ENCODE peak calls at places on chromosomes 1 and 21, in ten cellular contexts. U is psoas muscle, K is H7, T is ovary, Z is heart right ventricle, L is GM23248, H is astrocyte, O is uterus, W is esophagus muscularis mucosa, B is aorta. Y is an unnamed sample.
A peak's percentile ranks its signal among the peaks of the same experiment; 100 is the strongest.

GRCh38 chr1:193766329-193766728 is 579.9 kb upstream of the B3GALT2 start:
- DNase-seq in U (no peak), K (peak; percentile 6), T (no peak), Z (no peak), L (no peak), H (no peak), O (no peak), W (no peak), B (no peak), Y (no peak)

GRCh38 chr1:14095001-14095400 is 395.0 kb downstream of the PRDM2 start:
- DNase-seq in U (no peak), K (peak; percentile 59), T (no peak), Z (no peak), L (peak; percentile 35), H (no peak), O (no peak), W (peak; percentile 42), B (no peak), Y (no peak)

GRCh38 chr1:20430355-20431290 is 55.4 kb downstream of the CAMK2N1 start:
- DNase-seq in U (no peak), K (peak; percentile 93), T (peak; percentile 26), Z (peak; percentile 48), L (peak; percentile 46), H (no peak), O (no peak), W (no peak), B (no peak), Y (no peak)

GRCh38 chr1:206872139-206872538 is 6.7 kb downstream of the IL20 start:
- DNase-seq in U (no peak), K (no peak), T (no peak), Z (no peak), L (no peak), H (no peak), O (no peak), W (no peak), B (no peak), Y (no peak)

GRCh38 chr1:181391297-181391905 is 91.9 kb upstream of the CACNA1E start:
- DNase-seq in U (no peak), K (peak; percentile 56), T (no peak), Z (no peak), L (no peak), H (no peak), O (no peak), W (no peak), B (no peak), Y (no peak)

GRCh38 chr1:103284270-103284669 is 175.9 kb upstream of the COL11A1 start:
- DNase-seq in U (no peak), K (no peak), T (no peak), Z (no peak), L (peak; percentile 31), H (peak; percentile 59), O (no peak), W (no peak), B (no peak), Y (no peak)

GRCh38 chr1:41672173-41672572 is 187.7 kb upstream of the EDN2 start:
- DNase-seq in U (no peak), K (no peak), T (no peak), Z (no peak), L (peak; percentile 86), H (peak; percentile 81), O (no peak), W (no peak), B (no peak), Y (no peak)

GRCh38 chr1:110480356-110481096 is 29.6 kb downstream of the PROK1 start:
- DNase-seq in U (no peak), K (no peak), T (no peak), Z (no peak), L (no peak), H (no peak), O (no peak), W (no peak), B (no peak), Y (no peak)

GRCh38 chr21:36888466-36888865 is 78.0 kb downstream of the HLCS start:
- DNase-seq in U (no peak), K (no peak), T (no peak), Z (no peak), L (no peak), H (no peak), O (no peak), W (no peak), B (no peak), Y (no peak)

GRCh38 chr1:156111355-156111962 is 3.1 kb upstream of the LMNA start:
- DNase-seq in U (no peak), K (no peak), T (no peak), Z (no peak), L (no peak), H (no peak), O (no peak), W (no peak), B (no peak), Y (no peak)

GRCh38 chr21:46093668-46094400 is 4.1 kb upstream of the COL6A2 start:
- DNase-seq in U (no peak), K (peak; percentile 44), T (peak; percentile 33), Z (peak; percentile 10), L (no peak), H (no peak), O (no peak), W (peak; percentile 89), B (peak; percentile 42), Y (no peak)

GRCh38 chr1:208967334-208967733 is 616.2 kb upstream of the CAMK1G start:
- DNase-seq in U (no peak), K (no peak), T (no peak), Z (no peak), L (no peak), H (no peak), O (no peak), W (no peak), B (no peak), Y (no peak)

GRCh38 chr1:208654241-208654640 is 410.1 kb upstream of the PLXNA2 start:
- DNase-seq in U (no peak), K (peak; percentile 47), T (no peak), Z (no peak), L (peak; percentile 53), H (no peak), O (no peak), W (no peak), B (no peak), Y (no peak)

DNA sequence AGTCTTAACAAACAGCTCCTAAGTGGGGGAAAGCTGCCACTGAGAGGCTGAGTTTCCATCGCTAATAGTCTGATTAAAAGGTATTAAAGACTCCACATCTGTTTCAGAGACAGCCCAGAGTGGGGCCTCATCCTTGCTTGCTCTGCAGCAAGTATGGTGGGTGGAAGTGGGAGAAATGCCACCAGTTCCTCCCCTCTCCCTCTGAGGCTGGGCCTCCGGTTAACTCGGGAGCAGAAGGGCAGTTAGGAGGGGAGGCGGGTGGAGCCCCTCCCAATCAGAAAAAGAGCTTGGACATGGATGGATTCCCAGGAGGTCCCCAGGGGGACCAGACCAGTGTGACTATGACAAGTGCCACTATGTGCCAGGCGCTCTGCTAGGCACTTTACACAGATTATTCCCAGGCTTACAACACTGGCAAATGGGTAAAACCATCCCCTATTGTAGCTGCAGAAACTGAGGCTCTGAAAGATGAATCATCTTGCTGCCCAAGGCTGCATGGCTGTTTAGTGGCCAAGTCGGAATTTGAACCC is 11.4 kb upstream of the ASCL5 start:
- DNase-seq in U (no peak), K (no peak), T (peak; percentile 5), Z (no peak), L (peak; percentile 16), H (no peak), O (no peak), W (no peak), B (peak; percentile 30), Y (no peak)
- H3K36me3 ChIP-seq in U (peaks cover 2% of the 10 kb centered on the region), K (peaks cover 50% of the 10 kb centered on the region), T (no peaks in the 10 kb centered on the region), Z (peaks cover 84% of the 10 kb centered on the region), L (no peaks in the 10 kb centered on the region), H (peaks cover 16% of the 10 kb centered on the region), O (no peaks in the 10 kb centered on the region), W (peaks cover 11% of the 10 kb centered on the region), B (peaks cover 6% of the 10 kb centered on the region), Y (peaks cover 68% of the 10 kb centered on the region)

DNA sequence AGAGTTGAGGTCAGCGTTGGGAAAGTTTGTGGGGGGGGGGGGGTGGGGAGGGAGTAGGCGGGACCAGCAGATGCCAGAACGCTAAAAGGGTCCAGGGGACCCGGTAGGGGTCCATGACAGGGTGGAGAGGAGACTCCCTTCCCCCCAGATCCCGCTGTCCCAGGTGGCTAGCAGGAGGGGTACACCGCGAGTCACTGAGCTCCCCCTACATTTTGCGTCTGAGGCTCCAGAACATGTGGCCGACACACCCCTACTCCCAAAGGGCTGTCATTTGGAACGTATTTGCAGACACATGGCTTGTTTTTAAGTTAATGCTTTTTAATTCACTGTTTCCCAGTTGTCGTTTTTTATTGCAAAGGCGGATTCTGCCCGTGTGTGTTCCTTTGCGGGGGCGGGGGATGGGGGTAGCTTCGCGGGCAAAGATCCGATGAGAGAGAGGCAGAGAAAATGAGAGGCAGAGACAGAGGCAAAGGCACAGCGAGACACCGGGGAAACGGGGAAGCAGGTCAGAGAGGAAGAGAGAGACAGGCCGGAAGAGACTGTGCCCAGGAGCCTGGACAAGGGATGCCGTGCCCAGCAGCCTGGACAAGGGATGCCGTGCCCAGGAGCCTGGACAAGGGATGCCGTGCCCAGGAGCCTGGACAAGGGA is 270.2 kb downstream of the FOXD2 start:
- DNase-seq in U (no peak), K (peak; percentile 61), T (no peak), Z (no peak), L (peak; percentile 18), H (no peak), O (no peak), W (no peak), B (no peak), Y (no peak)
- H3K27me3 ChIP-seq in U (no peaks in the 10 kb centered on the region), K (peaks cover 60% of the 10 kb centered on the region), T (no peaks in the 10 kb centered on the region), Z (peaks cover 85% of the 10 kb centered on the region), L (peaks cover 58% of the 10 kb centered on the region), H (peaks cover 67% of the 10 kb centered on the region), O (peaks cover 20% of the 10 kb centered on the region), W (peaks cover 5% of the 10 kb centered on the region), B (no peaks in the 10 kb centered on the region), Y (peaks cover 57% of the 10 kb centered on the region)

DNA sequence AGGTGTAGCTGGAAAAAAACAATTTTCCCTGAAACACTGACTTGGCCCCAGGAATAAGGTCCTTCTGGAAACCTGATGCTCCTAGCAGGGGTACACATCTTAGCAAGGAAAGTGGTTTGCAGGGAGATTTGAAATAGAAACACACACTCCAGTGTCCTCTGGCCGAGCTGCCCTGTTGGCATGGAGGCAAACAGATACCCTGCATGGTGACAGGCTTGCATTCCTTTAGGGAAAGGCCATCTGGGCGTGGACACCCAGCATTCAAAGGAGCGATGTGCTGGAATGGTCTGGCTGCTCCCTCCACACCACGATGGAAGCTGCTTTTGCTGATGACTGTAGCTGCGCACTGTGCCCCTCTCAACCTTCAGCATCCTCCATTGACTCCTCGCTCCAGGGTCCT is 41.5 kb upstream of the BCAR3 start:
- DNase-seq in U (no peak), K (no peak), T (no peak), Z (peak; percentile 52), L (peak; percentile 52), H (no peak), O (no peak), W (no peak), B (no peak), Y (no peak)
- H3K4me3 ChIP-seq in U (no peak overlapping the region), K (no peak overlapping the region), T (no peak overlapping the region), Z (no peak overlapping the region), L (no peak overlapping the region), H (no peak overlapping the region), O (no peak overlapping the region), W (no peak overlapping the region), B (no peak overlapping the region), Y (no peak overlapping the region)

DNA sequence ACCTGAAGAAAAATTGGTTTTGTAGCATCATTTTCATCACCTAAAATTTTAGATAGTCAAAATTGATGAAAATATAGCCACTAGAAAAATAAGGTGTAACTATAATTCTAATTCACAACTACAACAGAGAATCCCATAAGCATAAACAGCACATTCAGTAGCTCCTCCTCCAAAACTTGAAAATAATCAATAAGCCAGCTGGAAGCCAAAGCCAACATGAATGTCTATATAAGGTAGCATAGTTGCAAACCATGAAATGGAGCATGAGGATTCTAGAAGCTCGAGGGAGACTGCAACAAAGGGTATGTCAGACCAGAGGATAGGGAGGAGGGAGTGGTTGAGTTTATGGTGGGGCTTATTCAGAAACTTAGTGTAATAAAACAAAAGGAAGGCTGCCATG is 22.4 kb downstream of the ACBD3 start:
- DNase-seq in U (no peak), K (no peak), T (no peak), Z (no peak), L (no peak), H (no peak), O (no peak), W (no peak), B (no peak), Y (no peak)
- H3K36me3 ChIP-seq in U (peaks cover 2% of the 10 kb centered on the region), K (peaks cover 9% of the 10 kb centered on the region), T (no peaks in the 10 kb centered on the region), Z (peaks cover 74% of the 10 kb centered on the region), L (peaks cover 60% of the 10 kb centered on the region), H (peaks cover 51% of the 10 kb centered on the region), O (no peaks in the 10 kb centered on the region), W (peaks cover 34% of the 10 kb centered on the region), B (peaks cover 9% of the 10 kb centered on the region), Y (peaks cover 71% of the 10 kb centered on the region)